ENCODE peak calls at places on chromosomes 4 and X, in eight cellular contexts. B is left lung, Q is AG04450, L is dorsolateral prefrontal cortex, M is HFF-Myc, Y is brain microvascular endothelial cell, J is fibroblast of mammary gland, A is GM12864. I is an unnamed sample.

GRCh38 chr4:24754586-24754985 is 40.8 kb upstream of the SOD3 start:
- DNase-seq in A (no peak), B (no peak), J (no peak), Q (no peak), L (no peak), M (no peak), Y (no peak), I (no peak)

GRCh38 chr4:68361146-68361589 is 11.3 kb upstream of the YTHDC1 start:
- DNase-seq in J (peak), A (no peak), M (no peak), Q (no peak), L (no peak), B (no peak), Y (peak), I (no peak)

GRCh38 chr4:127012549-127012948 is 620.2 kb upstream of the INTU start:
- DNase-seq in Q (no peak), Y (no peak), M (no peak), B (no peak), L (no peak), J (peak), A (no peak), I (peak)

GRCh38 chr4:68271851-68272756 is 26.6 kb upstream of the TMPRSS11B start:
- DNase-seq in J (peak), Q (peak), M (peak), A (peak), Y (peak), L (no peak), B (no peak), I (peak)

GRCh38 chrX:140710710-140711109 is 1.2 kb downstream of the LINC00632 start:
- DNase-seq in A (no peak), L (peak), Y (peak), M (no peak), Q (no peak), B (no peak), J (no peak), I (no peak)

GRCh38 chrX:153687121-153688039 is at the start of gene SLC6A8:
- DNase-seq in Y (peak), Q (peak), J (peak), L (peak), M (no peak), A (no peak), B (peak), I (no peak)

GRCh38 chrX:790780-791360 is 160.3 kb downstream of the SHOX start:
- DNase-seq in J (no peak), Y (no peak), A (no peak), Q (no peak), L (no peak), M (no peak), B (no peak), I (no peak)

GRCh38 chr4:184448828-184449227 is 25.5 kb downstream of the IRF2 start:
- DNase-seq in Y (peak), L (peak), M (no peak), A (no peak), B (peak), Q (no peak), J (peak), I (no peak)

GRCh38 chr4:137647375-137647774 is 115.1 kb upstream of the PCDH18 start:
- DNase-seq in Y (no peak), J (no peak), M (no peak), L (no peak), A (peak), Q (no peak), B (no peak), I (no peak)

GRCh38 chr4:139950568-139950967 is 203.4 kb downstream of the MAML3 start:
- DNase-seq in M (no peak), A (peak), L (no peak), Y (peak), Q (no peak), J (peak), B (peak), I (peak)

GRCh38 chrX:40755291-40756249 is 20.2 kb upstream of the MED14 start:
- DNase-seq in M (no peak), L (peak), A (no peak), Y (peak), J (peak), Q (no peak), B (no peak), I (no peak)

GRCh38 chrX:71017396-71017939 is 50.7 kb downstream of the SNX12 start:
- DNase-seq in Y (peak), A (no peak), L (no peak), Q (no peak), J (no peak), M (no peak), B (no peak), I (peak)

GRCh38 chr4:11487876-11488545 is 59.3 kb upstream of the HS3ST1 start:
- DNase-seq in B (no peak), J (peak), A (no peak), Y (no peak), M (no peak), Q (no peak), L (no peak), I (peak)

GRCh38 chr4:185096032-185096653 is 46.9 kb upstream of the SLC25A4 start:
- DNase-seq in Y (peak), L (no peak), A (no peak), Q (no peak), J (peak), M (no peak), B (no peak), I (peak)

GRCh38 chrX:12946838-12947544 is 27.9 kb upstream of the TMSB4X start:
- DNase-seq in A (no peak), L (no peak), J (peak), Q (peak), B (peak), M (no peak), Y (peak), I (peak)

GRCh38 chr4:186904104-186904503 is 180.4 kb upstream of the FAT1 start:
- DNase-seq in A (no peak), M (peak), Q (peak), Y (peak), L (no peak), B (no peak), J (peak), I (peak)

GRCh38 chr4:74738756-74739155 is 55.6 kb downstream of the BTC start:
- DNase-seq in A (no peak), J (peak), M (peak), Q (no peak), B (no peak), Y (no peak), L (no peak), I (no peak)

GRCh38 chr4:682490-683172 is 6.3 kb downstream of the SLC49A3 start:
- DNase-seq in M (no peak), Y (no peak), Q (no peak), A (no peak), B (no peak), J (no peak), L (no peak), I (no peak)

GRCh38 chr4:88320780-88321373 is 36.5 kb upstream of the PPM1K start:
- DNase-seq in Q (no peak), L (no peak), B (peak), J (no peak), A (peak), Y (peak), M (no peak), I (peak)

GRCh38 chr4:2280531-2281300 is 18.8 kb upstream of the MXD4 start:
- DNase-seq in B (no peak), Q (no peak), J (no peak), Y (no peak), A (no peak), L (no peak), M (no peak), I (no peak)

GRCh38 chr4:22072726-22073125 is 124.2 kb upstream of the KCNIP4 start:
- DNase-seq in Q (no peak), Y (no peak), A (no peak), L (no peak), J (no peak), M (no peak), B (no peak), I (no peak)

GRCh38 chr4:87697272-87697671 is 47.2 kb downstream of the DMP1 start:
- DNase-seq in A (no peak), B (no peak), Y (no peak), Q (no peak), J (no peak), M (no peak), L (no peak), I (no peak)

GRCh38 chr4:17009871-17010367 is 111.5 kb upstream of the LDB2 start:
- DNase-seq in Q (no peak), L (no peak), Y (no peak), B (no peak), M (no peak), A (no peak), J (no peak), I (no peak)

GRCh38 chr4:86595426-86595805 is 1.3 kb downstream of the PTPN13 start:
- DNase-seq in A (no peak), J (peak), L (no peak), Y (peak), M (no peak), B (no peak), Q (no peak), I (no peak)

GRCh38 chr4:156983366-156983765 is 11.8 kb upstream of the PDGFC start:
- DNase-seq in A (no peak), B (no peak), M (no peak), Y (no peak), J (peak), Q (no peak), L (no peak), I (no peak)
- TF ChIP-seq CTCF in A (no peak), B (no peak), M (peak), Y (peak), J (peak), Q (peak), L (no peak), I (peak)

GRCh38 chr4:61517144-61517543 is 317.0 kb downstream of the ADGRL3 start:
- DNase-seq in B (no peak), L (no peak), Y (no peak), J (no peak), M (no peak), A (no peak), Q (no peak), I (no peak)

GRCh38 chr4:61521451-61521850 is 321.3 kb downstream of the ADGRL3 start:
- DNase-seq in J (no peak), M (no peak), L (no peak), B (no peak), Q (no peak), Y (peak), A (no peak), I (no peak)

GRCh38 chr4:61522312-61522711 is 322.2 kb downstream of the ADGRL3 start:
- DNase-seq in Y (no peak), J (no peak), B (no peak), A (no peak), M (no peak), L (no peak), Q (no peak), I (no peak)

GRCh38 chr4:61520688-61521160 is 320.6 kb downstream of the ADGRL3 start:
- DNase-seq in L (no peak), M (no peak), B (peak), Y (peak), J (peak), A (no peak), Q (no peak), I (peak)

GRCh38 chr4:61520176-61520575 is 320.1 kb downstream of the ADGRL3 start:
- DNase-seq in M (no peak), Y (no peak), A (no peak), L (no peak), J (no peak), Q (no peak), B (no peak), I (peak)
- H3K4me3 ChIP-seq in M (no peak), Y (no peak), A (no peak), L (no peak), J (no peak), Q (no peak), B (no peak), I (no peak)

GRCh38 chrX:8455600-8455999 is 9.0 kb upstream of the VCX3B start:
- DNase-seq in Y (no peak), L (no peak), M (no peak), A (no peak), Q (no peak), B (no peak), J (no peak), I (no peak)
- TF ChIP-seq CTCF in Y (peak), L (no peak), M (no peak), A (no peak), Q (no peak), B (no peak), J (no peak), I (no peak)

DNA sequence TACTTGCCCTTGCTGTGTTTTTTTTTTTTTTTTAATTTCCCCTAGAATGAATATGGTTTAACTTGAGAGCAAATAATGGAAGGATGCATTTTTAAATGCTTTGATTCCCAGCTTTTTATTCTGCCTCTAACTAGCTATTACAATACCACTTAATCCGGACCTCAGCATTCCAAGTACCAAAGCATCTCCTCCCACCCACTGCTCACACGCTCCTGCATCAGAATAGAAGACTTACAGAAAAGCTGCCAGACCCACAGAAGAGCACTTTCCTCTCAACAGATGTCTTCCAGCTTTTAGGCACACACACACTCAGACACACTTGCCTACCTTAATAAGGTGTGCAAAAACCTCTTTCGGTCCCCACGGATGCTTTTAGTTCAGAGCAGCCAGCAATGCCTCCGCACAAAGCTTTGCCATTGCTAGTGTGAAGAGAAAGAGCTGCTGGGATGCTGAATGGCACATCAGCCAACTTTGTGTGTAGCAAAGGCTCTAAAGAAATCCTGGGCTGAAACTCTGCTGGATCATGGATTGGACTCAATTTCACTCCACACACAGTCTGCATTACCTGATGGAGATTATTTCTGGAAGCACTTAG is 1056.2 kb downstream of the DMD start:
- DNase-seq in M (no peak), Q (no peak), B (no peak), A (no peak), J (no peak), Y (no peak), L (no peak), I (no peak)
- H3K4me3 ChIP-seq in M (no peak), Q (no peak), B (no peak), A (no peak), J (no peak), Y (no peak), L (peak), I (no peak)

DNA sequence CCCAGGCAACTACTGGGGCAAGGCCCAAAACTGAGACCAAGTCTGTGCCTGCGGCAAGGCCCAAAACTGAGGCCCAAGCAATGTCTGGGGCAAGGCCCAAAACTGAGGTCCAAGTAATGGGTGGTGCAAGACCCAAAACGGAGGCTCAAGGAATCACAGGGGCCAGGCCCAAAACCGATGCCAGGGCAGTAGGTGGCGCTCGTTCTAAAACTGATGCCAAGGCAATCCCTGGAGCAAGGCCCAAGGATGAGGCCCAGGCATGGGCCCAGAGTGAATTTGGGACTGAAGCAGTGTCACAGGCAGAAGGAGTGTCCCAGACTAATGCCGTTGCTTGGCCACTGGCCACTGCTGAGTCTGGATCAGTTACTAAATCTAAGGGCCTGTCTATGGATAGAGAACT is 2.7 kb downstream of the GPRASP2 start:
- DNase-seq in Y (no peak), Q (no peak), B (no peak), J (peak), L (no peak), A (no peak), M (no peak), I (no peak)
- TF ChIP-seq CTCF in Y (no peak), Q (no peak), B (no peak), J (peak), L (no peak), A (peak), M (no peak), I (no peak)

GRCh38 chr4:54439831-54440243 is 210.7 kb downstream of the PDGFRA start:
- DNase-seq in Y (peak), L (no peak), M (peak), J (peak), A (no peak), Q (no peak), B (peak), I (no peak)
- H3K4me3 ChIP-seq in Y (peak), L (peak), M (no peak), J (no peak), A (no peak), Q (no peak), B (peak), I (no peak)

GRCh38 chr4:10161146-10161545 is 44.5 kb upstream of the WDR1 start:
- DNase-seq in M (no peak), L (no peak), Q (no peak), B (no peak), Y (no peak), A (no peak), J (no peak), I (no peak)

GRCh38 chr4:10161840-10162239 is 45.2 kb upstream of the WDR1 start:
- DNase-seq in A (no peak), B (no peak), M (no peak), Q (no peak), L (no peak), Y (no peak), J (no peak), I (no peak)

GRCh38 chr4:10158355-10158942 is 41.9 kb upstream of the WDR1 start:
- DNase-seq in A (no peak), J (no peak), B (no peak), M (no peak), Q (peak), L (no peak), Y (no peak), I (no peak)

GRCh38 chr4:10159671-10160070 is 43.1 kb upstream of the WDR1 start:
- DNase-seq in L (no peak), M (no peak), B (no peak), A (no peak), Q (no peak), J (no peak), Y (no peak), I (no peak)

DNA sequence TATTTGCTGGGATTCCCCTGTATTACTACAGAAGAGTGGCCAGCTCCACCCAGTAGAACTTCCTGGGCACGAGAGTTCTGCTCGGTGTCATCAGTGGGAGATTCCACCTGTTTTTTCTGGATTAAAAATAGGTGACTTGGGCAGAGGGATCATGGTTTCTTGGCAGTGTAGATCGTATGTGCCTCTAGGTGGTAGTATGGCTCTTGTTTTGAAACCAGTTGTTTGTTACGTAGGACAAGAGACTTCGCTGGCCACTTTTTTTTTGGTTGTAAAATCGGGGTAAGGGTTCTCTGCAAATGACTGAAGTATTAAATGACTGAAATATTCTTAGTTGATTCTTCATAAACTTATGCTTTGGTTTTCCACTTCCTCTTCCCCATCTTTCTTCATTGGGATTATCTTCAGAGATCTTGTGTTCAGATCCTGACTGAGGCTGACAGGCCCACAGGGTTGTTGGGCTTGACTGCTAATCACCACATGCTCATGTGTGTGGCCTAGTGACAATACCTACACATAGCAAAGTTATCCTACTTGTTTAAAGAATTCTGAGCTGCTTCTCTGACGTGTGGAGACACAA is 43.8 kb upstream of the WDR1 start:
- DNase-seq in Y (peak), Q (no peak), M (no peak), J (peak), L (no peak), A (no peak), B (no peak), I (no peak)
- TF ChIP-seq CTCF in Y (peak), Q (no peak), M (peak), J (no peak), L (no peak), A (peak), B (no peak), I (no peak)

GRCh38 chr4:108172780-108173598 is 4.3 kb upstream of the LEF1 start:
- DNase-seq in J (peak), L (no peak), Q (no peak), B (no peak), Y (no peak), M (peak), A (no peak), I (peak)
- H3K4me3 ChIP-seq in J (peak), L (peak), Q (peak), B (peak), Y (peak), M (peak), A (peak), I (peak)

GRCh38 chr4:7042697-7043464 is at the start of gene TADA2B:
- DNase-seq in J (peak), Y (peak), M (peak), A (peak), Q (peak), B (peak), L (peak), I (peak)
- TF ChIP-seq CTCF in J (no peak), Y (peak), M (no peak), A (peak), Q (no peak), B (peak), L (peak), I (no peak)

I was measured in astrocyte of the cerebellum.